ENCODE peak calls at places on chromosomes 7 and 10, in five cellular contexts. One of them, this sample, is unnamed.

GRCh38 chr10:14583252-14583651 is 191.4 kb downstream of the FAM107B start:
- DNase-seq in upper lobe of left lung: no peak
- DNase-seq in heart left ventricle: no peak
- DNase-seq in prostate gland: no peak
- DNase-seq in ovary: no peak
- DNase-seq in this sample: no peak

GRCh38 chr7:134448359-134449229 is 10.3 kb downstream of the AKR1B1 start:
- DNase-seq in heart left ventricle: no peak
- DNase-seq in prostate gland: no peak
- DNase-seq in ovary: no peak
- DNase-seq in upper lobe of left lung: no peak
- DNase-seq in this sample: no peak

GRCh38 chr10:99365761-99366160 is 36.6 kb downstream of the CNNM1 start:
- DNase-seq in ovary: no peak
- DNase-seq in prostate gland: no peak
- DNase-seq in heart left ventricle: no peak
- DNase-seq in upper lobe of left lung: no peak
- DNase-seq in this sample: no peak

GRCh38 chr7:1078519-1078918 is 9.4 kb upstream of the GPER1 start:
- DNase-seq in ovary: no peak
- DNase-seq in upper lobe of left lung: no peak
- DNase-seq in heart left ventricle: no peak
- DNase-seq in prostate gland: no peak
- DNase-seq in this sample: no peak

GRCh38 chr10:17316488-17317170 is 88.6 kb downstream of the VIM start:
- DNase-seq in ovary: no peak
- DNase-seq in heart left ventricle: no peak
- DNase-seq in prostate gland: no peak
- DNase-seq in upper lobe of left lung: no peak
- DNase-seq in this sample: no peak

GRCh38 chr10:23293145-23293724 is 51.4 kb downstream of the C10orf67 start:
- DNase-seq in heart left ventricle: no peak
- DNase-seq in upper lobe of left lung: no peak
- DNase-seq in prostate gland: no peak
- DNase-seq in ovary: no peak
- DNase-seq in this sample: peak; percentile 16

GRCh38 chr10:103661951-103662405 is 168.5 kb downstream of the NEURL1 start:
- DNase-seq in heart left ventricle: no peak
- DNase-seq in ovary: no peak
- DNase-seq in upper lobe of left lung: no peak
- DNase-seq in prostate gland: no peak
- DNase-seq in this sample: no peak

GRCh38 chr7:14685112-14685511 is 217.4 kb downstream of the DGKB start:
- DNase-seq in ovary: no peak
- DNase-seq in heart left ventricle: no peak
- DNase-seq in prostate gland: no peak
- DNase-seq in upper lobe of left lung: no peak
- DNase-seq in this sample: no peak

GRCh38 chr10:120495226-120495625 is 38.2 kb downstream of the PLPP4 start:
- DNase-seq in ovary: no peak
- DNase-seq in prostate gland: no peak
- DNase-seq in upper lobe of left lung: no peak
- DNase-seq in heart left ventricle: no peak
- DNase-seq in this sample: no peak

GRCh38 chr7:140033779-140034363 is 28.9 kb downstream of the PARP12 start:
- DNase-seq in heart left ventricle: no peak
- DNase-seq in prostate gland: no peak
- DNase-seq in ovary: no peak
- DNase-seq in upper lobe of left lung: no peak
- DNase-seq in this sample: no peak

GRCh38 chr7:81600608-81601007 is 169.2 kb downstream of the HGF start:
- DNase-seq in prostate gland: no peak
- DNase-seq in upper lobe of left lung: no peak
- DNase-seq in ovary: no peak
- DNase-seq in heart left ventricle: no peak
- DNase-seq in this sample: no peak

GRCh38 chr10:131694168-131694962 is 206.4 kb upstream of the PPP2R2D start:
- DNase-seq in upper lobe of left lung: no peak
- DNase-seq in ovary: no peak
- DNase-seq in heart left ventricle: no peak
- DNase-seq in prostate gland: no peak
- DNase-seq in this sample: no peak

GRCh38 chr7:36440880-36441279 is 51.2 kb downstream of the ANLN start:
- DNase-seq in prostate gland: no peak
- DNase-seq in upper lobe of left lung: no peak
- DNase-seq in ovary: no peak
- DNase-seq in heart left ventricle: no peak
- DNase-seq in this sample: no peak

GRCh38 chr7:38318241-38318640 is 44.8 kb upstream of the TARP start:
- DNase-seq in upper lobe of left lung: no peak
- DNase-seq in ovary: no peak
- DNase-seq in prostate gland: no peak
- DNase-seq in heart left ventricle: no peak
- DNase-seq in this sample: no peak

GRCh38 chr7:128869138-128869943 is 6.7 kb downstream of the ATP6V1F start:
- DNase-seq in upper lobe of left lung: peak; percentile 38
- DNase-seq in prostate gland: peak; percentile 43
- DNase-seq in heart left ventricle: peak; percentile 65
- DNase-seq in ovary: peak; percentile 41
- DNase-seq in this sample: peak; percentile 49

GRCh38 chr7:25725483-25725882 is 426.5 kb upstream of the NFE2L3 start:
- DNase-seq in prostate gland: no peak
- DNase-seq in upper lobe of left lung: no peak
- DNase-seq in ovary: no peak
- DNase-seq in heart left ventricle: no peak
- DNase-seq in this sample: no peak

GRCh38 chr10:96613565-96613964 is 26.8 kb upstream of the TM9SF3 start:
- DNase-seq in prostate gland: no peak
- DNase-seq in ovary: no peak
- DNase-seq in heart left ventricle: no peak
- DNase-seq in upper lobe of left lung: no peak
- DNase-seq in this sample: peak; percentile 51

GRCh38 chr7:107659666-107660065 is 962 bp upstream of the SLC26A4 start:
- DNase-seq in ovary: no peak
- DNase-seq in upper lobe of left lung: no peak
- DNase-seq in heart left ventricle: no peak
- DNase-seq in prostate gland: no peak
- DNase-seq in this sample: no peak

GRCh38 chr10:94344522-94345122 is 18.1 kb downstream of the NOC3L start:
- DNase-seq in prostate gland: no peak
- DNase-seq in ovary: no peak
- DNase-seq in heart left ventricle: no peak
- DNase-seq in upper lobe of left lung: no peak
- DNase-seq in this sample: no peak
- TF ChIP-seq POLR2A in prostate gland: no peak
- TF ChIP-seq POLR2A in ovary: no peak
- TF ChIP-seq POLR2A in heart left ventricle: no peak
- TF ChIP-seq POLR2A in upper lobe of left lung: no peak
- TF ChIP-seq POLR2A in this sample: no peak

DNA sequence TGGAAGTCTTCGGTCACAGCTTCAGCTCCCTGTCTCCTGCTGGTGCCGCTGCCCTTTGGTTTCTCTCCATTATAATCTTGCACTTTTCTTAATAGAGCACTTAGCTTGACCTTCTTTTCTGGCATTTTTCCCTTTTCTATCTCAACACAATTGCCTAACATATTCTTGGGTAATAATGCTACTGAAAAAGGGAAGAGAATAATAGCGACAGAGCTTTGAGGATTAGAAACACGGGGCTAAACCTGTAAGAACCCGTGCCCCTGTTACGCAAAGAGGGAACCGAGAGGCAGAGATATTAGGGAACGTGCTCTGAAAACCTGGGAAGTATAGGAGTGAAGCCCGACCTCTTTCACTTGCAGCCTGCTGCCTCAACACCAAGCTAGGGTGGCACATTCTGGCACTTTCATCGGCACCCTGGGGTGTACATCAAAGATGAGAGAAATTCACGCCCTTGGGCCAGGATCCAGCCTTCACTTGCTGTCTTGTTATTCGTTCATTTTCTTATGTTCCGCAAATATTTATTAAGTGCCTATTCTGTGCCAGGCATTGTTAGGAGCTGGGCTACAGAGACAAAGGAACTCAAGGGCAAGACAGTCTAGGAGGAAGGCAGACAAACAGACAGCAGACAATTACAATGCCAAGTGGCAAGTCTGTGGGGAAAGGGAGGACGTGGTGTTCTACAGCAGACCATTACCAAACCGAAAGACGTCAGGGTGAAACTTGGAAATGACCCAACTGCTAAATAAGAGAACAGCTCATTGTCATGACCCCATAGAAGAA is 33.0 kb upstream of the GALNTL5 start:
- DNase-seq in heart left ventricle: peak; percentile 47
- DNase-seq in ovary: no peak
- DNase-seq in prostate gland: peak; percentile 84
- DNase-seq in upper lobe of left lung: peak; percentile 74
- DNase-seq in this sample: peak; percentile 39
- TF ChIP-seq POLR2A in heart left ventricle: no peak
- TF ChIP-seq POLR2A in ovary: no peak
- TF ChIP-seq POLR2A in prostate gland: no peak
- TF ChIP-seq POLR2A in upper lobe of left lung: no peak
- TF ChIP-seq POLR2A in this sample: peak; percentile 19

DNA sequence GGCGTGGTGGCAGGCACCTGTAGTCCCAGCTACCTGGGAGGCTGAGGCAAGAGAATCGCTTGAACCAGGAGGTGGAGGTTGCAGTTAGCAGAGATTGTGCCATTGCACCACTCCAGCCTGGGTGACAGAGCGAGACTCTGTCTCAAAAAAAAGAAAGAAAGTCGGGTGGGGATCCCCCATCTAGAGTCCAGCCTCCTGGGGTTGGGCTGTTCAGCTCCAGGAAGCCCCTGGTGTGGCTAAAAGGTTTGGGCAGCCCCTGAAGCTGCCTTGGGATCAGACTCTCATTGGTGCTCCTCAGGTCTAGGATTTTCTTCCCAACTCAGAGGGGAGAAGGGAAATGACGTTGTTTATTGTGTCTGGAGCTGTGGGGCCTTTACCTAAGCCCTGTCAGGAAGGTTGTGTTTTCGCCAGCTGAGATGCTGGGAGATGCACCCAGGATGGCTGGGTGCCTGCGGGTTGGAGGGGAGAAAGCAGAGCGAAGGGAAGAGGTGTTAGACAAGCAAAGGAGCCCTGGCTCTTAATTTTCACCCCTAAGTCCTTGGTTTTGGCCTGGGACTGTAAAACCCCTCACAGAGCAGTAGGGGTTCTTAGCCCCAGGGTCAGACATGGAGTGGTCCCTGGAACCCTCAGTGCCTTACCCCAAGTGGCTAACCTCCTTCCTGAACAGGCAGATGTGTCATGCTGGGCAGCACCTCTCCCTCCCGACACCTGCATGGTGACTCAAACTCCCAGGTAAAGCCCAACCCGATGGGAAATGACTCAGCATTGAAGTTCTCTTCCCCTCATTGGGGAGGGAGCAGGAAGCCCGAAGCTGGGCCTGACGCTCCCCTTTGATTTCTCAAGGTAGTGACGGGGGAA is 21.1 kb downstream of the PLAU start:
- DNase-seq in heart left ventricle: no peak
- DNase-seq in prostate gland: peak; percentile 56
- DNase-seq in ovary: no peak
- DNase-seq in upper lobe of left lung: peak; percentile 81
- DNase-seq in this sample: no peak
- TF ChIP-seq POLR2A in heart left ventricle: no peak
- TF ChIP-seq POLR2A in prostate gland: peak; percentile 36
- TF ChIP-seq POLR2A in ovary: no peak
- TF ChIP-seq POLR2A in upper lobe of left lung: no peak
- TF ChIP-seq POLR2A in this sample: no peak

DNA sequence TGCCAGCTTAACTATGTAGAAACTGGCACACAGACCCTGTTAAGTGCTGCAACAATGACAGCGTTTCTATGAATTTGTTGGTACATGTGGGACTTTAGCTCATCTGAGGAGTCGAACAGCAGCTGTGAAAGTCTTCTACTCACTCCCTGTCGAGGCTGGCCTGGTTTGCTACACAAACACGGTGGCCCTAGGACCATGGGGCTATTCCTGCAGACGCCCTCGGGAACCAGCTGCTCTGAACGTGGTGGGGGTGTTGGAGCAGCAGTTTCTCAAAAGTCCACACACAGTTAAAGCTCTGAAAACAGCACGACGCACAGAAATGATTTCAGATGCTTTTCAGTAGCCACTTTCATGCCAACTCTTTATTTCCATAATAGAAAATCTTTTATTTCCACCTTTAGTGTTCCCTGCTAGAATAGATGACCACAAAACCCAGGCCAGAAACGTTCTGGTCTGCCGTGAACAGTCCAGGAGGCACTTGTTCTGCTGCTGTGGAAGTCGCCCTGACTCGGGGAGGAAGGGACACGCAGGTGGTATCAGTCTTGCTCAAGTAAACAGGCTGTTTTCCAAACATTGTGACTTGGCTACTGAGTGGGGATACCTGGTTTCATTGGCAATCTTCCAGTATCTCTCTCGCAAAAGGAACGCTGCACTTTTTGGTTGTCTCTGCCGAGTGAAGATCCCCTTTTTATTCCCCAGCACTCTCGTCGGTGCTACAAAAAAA is 21.5 kb downstream of the GUSB start:
- DNase-seq in prostate gland: peak; percentile 37
- DNase-seq in heart left ventricle: no peak
- DNase-seq in upper lobe of left lung: no peak
- DNase-seq in ovary: no peak
- DNase-seq in this sample: no peak
- TF ChIP-seq POLR2A in prostate gland: no peak
- TF ChIP-seq POLR2A in heart left ventricle: no peak
- TF ChIP-seq POLR2A in upper lobe of left lung: no peak
- TF ChIP-seq POLR2A in ovary: no peak
- TF ChIP-seq POLR2A in this sample: no peak

DNA sequence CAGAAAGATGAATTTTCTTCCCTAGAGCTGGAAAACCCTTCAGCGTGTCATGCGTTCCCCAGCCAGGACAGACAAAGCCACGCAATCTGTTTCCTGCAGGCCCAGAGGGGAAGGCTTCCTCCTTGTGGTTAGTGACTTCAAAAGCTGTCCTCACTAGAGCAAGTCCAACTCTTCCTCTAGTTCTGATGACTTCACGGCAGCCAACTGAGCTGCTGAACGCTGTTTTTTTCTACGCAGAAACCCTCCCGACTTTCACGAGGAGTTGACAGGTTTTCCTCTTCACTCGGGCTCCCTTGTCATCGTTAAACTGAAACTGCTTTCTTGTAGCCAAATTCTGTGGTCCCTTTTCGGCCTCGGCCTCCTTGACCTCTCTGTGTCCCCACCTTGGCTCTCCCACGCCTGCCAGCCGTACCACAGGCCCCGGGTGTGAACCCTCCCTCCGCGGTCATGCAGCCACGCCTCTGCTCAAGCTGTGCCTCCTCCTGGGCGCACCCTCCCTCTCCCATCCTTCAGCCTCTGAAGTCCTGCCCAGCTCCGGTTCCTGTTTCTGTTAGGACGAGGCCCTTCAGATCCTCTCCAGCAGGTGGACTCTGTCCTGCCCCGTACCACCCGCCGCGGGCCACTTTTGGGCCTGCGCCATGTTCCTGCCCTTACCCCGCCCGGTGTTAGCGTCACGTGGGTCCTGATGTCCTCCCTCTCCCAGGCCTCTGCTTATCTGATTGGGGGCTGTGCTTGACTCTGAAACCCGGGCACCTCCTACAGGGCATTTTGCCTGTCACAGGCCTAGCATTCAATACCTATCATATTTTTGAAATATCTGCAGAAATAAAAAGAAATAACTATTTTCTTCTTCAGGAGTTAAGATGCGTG is 39.3 kb downstream of the CUX1 start:
- DNase-seq in heart left ventricle: peak; percentile 93
- DNase-seq in prostate gland: peak; percentile 91
- DNase-seq in ovary: peak; percentile 81
- DNase-seq in upper lobe of left lung: peak; percentile 98
- DNase-seq in this sample: peak; percentile 77
- TF ChIP-seq POLR2A in heart left ventricle: peak; percentile 33
- TF ChIP-seq POLR2A in prostate gland: no peak
- TF ChIP-seq POLR2A in ovary: no peak
- TF ChIP-seq POLR2A in upper lobe of left lung: no peak
- TF ChIP-seq POLR2A in this sample: no peak

This sample was measured in adrenal gland.